ENCODE peak calls at places on chromosomes 11 and 22, in four cellular contexts. F is K562, E is HCT116, D is HepG2. P is an unnamed sample.

GRCh38 chr11:35621620-35622019 is 3.4 kb downstream of the FJX1 start:
- DNase-seq in F (no peak), E (no peak), D (no peak), P (no peak)

GRCh38 chr11:69644071-69644961 is 3.4 kb downstream of the CCND1 start:
- DNase-seq in F (peak; percentile 53), E (no peak), D (peak; percentile 66), P (no peak)

GRCh38 chr11:34940026-34940677 is 23.7 kb downstream of the PDHX start:
- DNase-seq in F (no peak), E (no peak), D (no peak), P (no peak)

GRCh38 chr22:31647066-31647465 is 14.9 kb downstream of the PISD start:
- DNase-seq in F (no peak), E (no peak), D (no peak), P (no peak)

GRCh38 chr11:123450593-123450992 is 20.5 kb downstream of the GRAMD1B start:
- DNase-seq in F (no peak), E (no peak), D (no peak), P (no peak)

GRCh38 chr11:10934293-10934850 is 76.5 kb upstream of the ZBED5 start:
- DNase-seq in F (peak; percentile 41), E (peak; percentile 35), D (no peak), P (no peak)

GRCh38 chr11:9151631-9152030 is 60.2 kb upstream of the SCUBE2 start:
- DNase-seq in F (no peak), E (no peak), D (no peak), P (no peak)

GRCh38 chr11:72225411-72225951 is 914 bp downstream of the INPPL1 start:
- DNase-seq in F (no peak), E (no peak), D (no peak), P (no peak)

GRCh38 chr11:127056338-127056971 is 55.9 kb upstream of the KIRREL3 start:
- DNase-seq in F (peak; percentile 13), E (no peak), D (no peak), P (no peak)

GRCh38 chr11:34654491-34655334 is 33.8 kb downstream of the EHF start:
- DNase-seq in F (no peak), E (peak; percentile 81), D (peak; percentile 99), P (peak; percentile 87)

GRCh38 chr11:126474220-126474619 is 118.7 kb downstream of the ST3GAL4 start:
- DNase-seq in F (no peak), E (no peak), D (peak; percentile 57), P (no peak)

GRCh38 chr11:9573775-9574555 is 495 bp downstream of the WEE1 start:
- DNase-seq in F (no peak), E (no peak), D (no peak), P (no peak)

GRCh38 chr22:37930270-37930951 is 23.0 kb downstream of the C22orf23 start:
- DNase-seq in F (no peak), E (no peak), D (no peak), P (no peak)

GRCh38 chr11:61495801-61496601 is 12.5 kb upstream of the LRRC10B start:
- DNase-seq in F (no peak), E (no peak), D (no peak), P (no peak)

GRCh38 chr11:10302744-10303557 is 1.9 kb upstream of the ADM start:
- DNase-seq in F (peak; percentile 32), E (no peak), D (peak; percentile 70), P (no peak)

GRCh38 chr11:57349491-57350274 is 11.5 kb downstream of the P2RX3 start:
- DNase-seq in F (peak; percentile 87), E (peak; percentile 26), D (peak; percentile 35), P (no peak)

GRCh38 chr11:128616158-128616557 is 28.8 kb upstream of the ETS1 start:
- DNase-seq in F (no peak), E (no peak), D (no peak), P (no peak)

GRCh38 chr22:44776535-44777363 is 24.4 kb downstream of the ARHGAP8 start:
- DNase-seq in F (no peak), E (no peak), D (no peak), P (no peak)

GRCh38 chr11:119380816-119381185 is 689 bp downstream of the USP2 start:
- DNase-seq in F (no peak), E (no peak), D (peak; percentile 47), P (no peak)

GRCh38 chr11:71992331-71992730 is 6.4 kb upstream of the IL18BP start:
- DNase-seq in F (no peak), E (no peak), D (no peak), P (no peak)

GRCh38 chr22:24868979-24869378 is 63.0 kb downstream of the SGSM1 start:
- DNase-seq in F (no peak), E (no peak), D (no peak), P (no peak)

GRCh38 chr11:45319077-45319476 is 32.9 kb upstream of the SYT13 start:
- DNase-seq in F (no peak), E (no peak), D (no peak), P (no peak)

GRCh38 chr22:26318975-26319374 is 110.1 kb upstream of the ASPHD2 start:
- DNase-seq in F (peak; percentile 12), E (no peak), D (peak; percentile 13), P (no peak)

GRCh38 chr11:59157433-59157832 is 14.5 kb upstream of the DTX4 start:
- DNase-seq in F (no peak), E (no peak), D (no peak), P (no peak)

GRCh38 chr11:59154585-59154984 is 11.9 kb downstream of the FAM111A start:
- DNase-seq in F (no peak), E (no peak), D (no peak), P (no peak)

GRCh38 chr11:59158206-59159068 is 13.5 kb upstream of the DTX4 start:
- DNase-seq in F (peak; percentile 63), E (peak; percentile 47), D (peak; percentile 56), P (no peak)

GRCh38 chr11:59151761-59152160 is 9.1 kb downstream of the FAM111A start:
- DNase-seq in F (no peak), E (no peak), D (no peak), P (no peak)

DNA sequence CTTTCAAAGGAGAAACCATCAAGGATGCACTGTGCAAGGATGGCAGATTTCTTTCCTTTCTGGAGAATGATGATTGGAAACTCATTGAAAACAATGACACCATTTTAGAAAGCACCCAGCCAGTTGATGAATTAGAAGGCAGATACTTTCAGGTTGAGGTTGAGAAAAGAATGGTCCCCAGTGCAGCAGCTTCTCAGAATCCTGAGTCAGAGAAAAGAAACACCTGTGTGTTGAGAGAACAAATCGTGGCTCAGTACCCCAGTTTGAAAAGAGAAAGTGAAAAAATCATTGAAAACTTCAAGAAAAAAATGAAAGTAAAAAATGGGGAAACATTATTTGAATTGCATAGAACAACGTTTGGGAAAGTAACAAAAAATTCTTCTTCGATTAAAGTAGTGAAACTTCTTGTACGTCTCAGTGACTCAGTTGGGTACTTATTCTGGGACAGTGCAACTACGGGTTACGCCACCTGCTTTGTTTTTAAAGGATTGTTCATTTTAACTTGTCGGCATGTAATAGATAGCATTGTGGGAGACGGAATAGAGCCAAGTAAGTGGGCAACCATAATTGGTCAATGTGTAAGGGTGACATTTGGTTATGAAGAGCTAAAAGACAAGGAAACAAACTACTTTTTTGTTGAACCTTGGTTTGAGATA is 9.8 kb downstream of the FAM111A start:
- DNase-seq in F (no peak), E (no peak), D (no peak), P (no peak)
- H3K27ac ChIP-seq in F (no peak overlapping the region), E (no peak overlapping the region), D (no peak overlapping the region), P (no peak overlapping the region)

DNA sequence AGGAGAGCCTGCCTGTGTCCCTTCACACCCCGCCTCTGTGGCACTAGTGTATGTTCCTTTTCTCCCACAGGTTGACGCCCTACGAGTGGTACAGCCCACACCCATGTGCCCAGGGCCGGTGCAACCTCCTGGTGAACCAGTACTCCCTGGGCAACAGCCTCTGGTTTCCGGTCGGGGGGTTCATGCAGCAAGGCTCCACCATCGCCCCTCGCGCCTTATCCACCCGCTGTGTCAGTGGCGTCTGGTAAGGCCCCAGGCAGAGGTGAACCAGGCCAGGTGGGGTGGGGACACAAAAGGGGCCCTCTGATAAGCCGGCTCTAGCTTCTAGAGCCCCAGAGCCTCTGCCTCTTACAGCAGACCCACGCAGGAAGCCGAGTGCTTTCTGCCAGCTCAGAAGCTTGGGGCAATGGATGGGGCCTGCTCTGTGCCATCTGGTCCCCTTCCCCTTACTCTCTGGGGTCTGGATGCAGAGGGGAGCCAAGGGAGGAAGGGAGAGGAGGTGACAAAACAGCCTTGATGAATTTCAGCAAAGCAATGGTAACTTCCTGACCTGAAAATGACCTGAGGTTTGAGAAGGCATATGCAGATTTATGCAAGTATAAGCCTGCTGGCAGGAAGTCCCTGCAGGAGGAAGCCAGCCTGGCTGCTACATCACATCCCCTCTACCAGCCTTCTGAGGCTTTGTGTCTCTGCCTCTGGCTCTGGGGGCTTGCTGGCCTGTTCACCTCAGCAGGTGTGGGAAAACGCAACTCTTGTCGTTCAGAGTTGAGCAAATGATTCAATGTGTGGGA is 67.0 kb upstream of the TBCEL start:
- DNase-seq in F (no peak), E (no peak), D (no peak), P (no peak)
- TF ChIP-seq TCF7L2 in F (no peak), E (no peak), D (no peak), P (no peak)

GRCh38 chr11:62544521-62545436 is 1.8 kb downstream of the AHNAK start:
- DNase-seq in F (peak; percentile 46), E (no peak), D (no peak), P (no peak)
- H3K27ac ChIP-seq in F (peak overlapping the region; percentile 66), E (peak overlapping the region; percentile 95), D (peak overlapping the region; percentile 96), P (peak overlapping the region; percentile 96)

GRCh38 chr11:84780689-84781293 is 846.4 kb downstream of the DLG2 start:
- DNase-seq in F (no peak), E (peak; percentile 12), D (peak; percentile 6), P (peak; percentile 5)

GRCh38 chr11:84775503-84775902 is 851.6 kb downstream of the DLG2 start:
- DNase-seq in F (no peak), E (no peak), D (no peak), P (no peak)
- TF ChIP-seq TCF7L2 in F (no peak), E (no peak), D (no peak), P (no peak)

DNA sequence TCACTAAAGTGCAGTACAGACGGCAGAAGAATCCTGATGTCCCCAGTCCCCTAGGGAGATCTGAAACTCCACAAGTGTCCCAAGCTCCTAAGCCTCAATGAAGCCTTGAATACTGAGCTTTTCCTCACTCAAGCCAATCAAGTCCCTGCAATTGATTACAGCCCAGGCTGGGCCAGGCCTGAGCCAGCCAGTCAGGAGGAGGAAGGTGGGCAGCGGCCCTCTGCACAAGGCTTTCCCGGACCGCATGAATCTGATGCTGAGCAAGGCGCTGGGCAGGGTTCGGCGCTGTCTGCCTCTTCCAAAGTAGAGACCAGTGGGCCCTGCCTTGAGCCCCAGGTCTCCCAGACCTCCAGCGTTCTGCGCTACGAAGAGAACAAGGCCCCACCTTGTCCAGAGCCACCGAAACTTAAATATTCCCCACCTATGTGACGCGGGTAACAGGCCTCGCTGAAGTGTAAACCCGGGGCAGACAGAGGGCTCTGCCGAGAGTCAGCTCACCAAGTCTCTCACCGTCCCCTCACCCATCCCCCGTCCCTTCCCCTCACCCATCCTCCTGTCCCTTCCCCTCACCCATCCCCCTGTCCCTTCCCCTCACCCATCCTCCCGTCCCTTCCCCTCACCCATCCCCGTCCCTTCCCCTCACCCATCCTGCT is 63.2 kb downstream of the SCUBE1 start:
- DNase-seq in F (no peak), E (no peak), D (no peak), P (no peak)
- H3K27ac ChIP-seq in F (no peak overlapping the region), E (no peak overlapping the region), D (no peak overlapping the region), P (no peak overlapping the region)

GRCh38 chr11:70763606-70764005 is 365.3 kb downstream of the CTTN start:
- DNase-seq in F (no peak), E (no peak), D (no peak), P (no peak)
- TF ChIP-seq TCF7L2 in F (no peak), E (no peak), D (no peak), P (no peak)